ENCODE peak calls at places on chromosomes 16 and 17, in five cellular contexts. R is adrenal gland, N is ovary, E is heart left ventricle, D is tibial nerve. T is an unnamed sample. For H3K27me3, the result is how much of the 10 kb centered on the place peaks cover.

GRCh38 chr16:4624827-4625616 is 396 bp downstream of the MGRN1 start:
- DNase-seq in D (no peak), R (peak), E (peak), N (peak), T (peak)

GRCh38 chr16:26252598-26252997 is 560.8 kb downstream of the HS3ST4 start:
- DNase-seq in D (no peak), R (no peak), N (no peak), E (no peak), T (no peak)

GRCh38 chr16:27470567-27471431 is 68.8 kb downstream of the IL21R start:
- DNase-seq in N (no peak), R (peak), E (no peak), D (no peak), T (no peak)

GRCh38 chr17:27460196-27460725 is 4.0 kb downstream of the KSR1 start:
- DNase-seq in N (no peak), R (no peak), D (no peak), E (no peak), T (no peak)

GRCh38 chr17:82055023-82055964 is 3.6 kb downstream of the GPS1 start:
- DNase-seq in R (no peak), E (no peak), N (no peak), D (no peak), T (no peak)

GRCh38 chr17:45129426-45129939 is 2.8 kb downstream of the PLCD3 start:
- DNase-seq in R (peak), N (peak), E (peak), D (no peak), T (peak)

GRCh38 chr17:48852251-48852650 is 21.4 kb downstream of the CALCOCO2 start:
- DNase-seq in E (no peak), N (no peak), D (no peak), R (no peak), T (no peak)

GRCh38 chr16:56643833-56644232 is 5.4 kb downstream of the MT1A start:
- DNase-seq in D (no peak), E (no peak), N (no peak), R (no peak), T (no peak)

GRCh38 chr16:75479421-75479990 is 15.0 kb upstream of the TMEM170A start:
- DNase-seq in E (no peak), D (no peak), R (no peak), N (no peak), T (no peak)

DNA sequence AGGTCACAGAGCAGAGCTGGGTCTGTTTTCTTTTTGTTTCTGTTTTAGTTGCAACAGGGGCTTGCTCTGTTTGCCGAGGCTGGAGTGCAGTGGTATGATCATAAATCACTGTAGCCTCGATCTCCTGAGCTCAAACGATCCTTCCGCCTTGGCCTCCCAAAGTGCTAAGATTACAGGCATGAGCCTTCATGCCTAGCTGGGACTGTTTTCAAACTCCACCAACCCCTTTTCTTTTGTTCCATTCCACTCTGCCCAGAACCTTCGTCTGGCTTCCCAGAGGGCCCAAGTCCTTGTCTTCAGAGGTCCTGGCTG is 22.3 kb downstream of the RAI1 start:
- DNase-seq in R (no peak), E (no peak), D (no peak), N (no peak), T (no peak)
- H3K27me3 ChIP-seq in R (under half), E (under half), D (under half), N (under half), T (under half)

GRCh38 chr17:50199651-50200446 is 1.6 kb downstream of the COL1A1 start:
- DNase-seq in R (peak), E (peak), N (peak), D (peak), T (peak)
- TF ChIP-seq POLR2A in R (no peak), E (no peak), N (no peak), D (peak), T (no peak)

GRCh38 chr17:6573982-6574688 is 17.8 kb upstream of the PITPNM3 start:
- DNase-seq in N (no peak), R (no peak), E (no peak), D (no peak), T (no peak)

GRCh38 chr17:6576038-6576437 is 19.7 kb upstream of the PITPNM3 start:
- DNase-seq in E (no peak), D (no peak), N (no peak), R (no peak), T (no peak)

GRCh38 chr17:6572997-6573396 is 16.6 kb upstream of the PITPNM3 start:
- DNase-seq in D (no peak), N (no peak), R (no peak), E (no peak), T (no peak)

GRCh38 chr17:6575596-6575988 is 19.2 kb upstream of the PITPNM3 start:
- DNase-seq in D (no peak), R (no peak), E (no peak), N (no peak), T (no peak)

GRCh38 chr17:6574689-6575595 is 18.6 kb upstream of the PITPNM3 start:
- DNase-seq in N (peak), R (peak), E (peak), D (no peak), T (no peak)
- H3K27me3 ChIP-seq in N (under half), R (under half), E (under half), D (under half), T (under half)

DNA sequence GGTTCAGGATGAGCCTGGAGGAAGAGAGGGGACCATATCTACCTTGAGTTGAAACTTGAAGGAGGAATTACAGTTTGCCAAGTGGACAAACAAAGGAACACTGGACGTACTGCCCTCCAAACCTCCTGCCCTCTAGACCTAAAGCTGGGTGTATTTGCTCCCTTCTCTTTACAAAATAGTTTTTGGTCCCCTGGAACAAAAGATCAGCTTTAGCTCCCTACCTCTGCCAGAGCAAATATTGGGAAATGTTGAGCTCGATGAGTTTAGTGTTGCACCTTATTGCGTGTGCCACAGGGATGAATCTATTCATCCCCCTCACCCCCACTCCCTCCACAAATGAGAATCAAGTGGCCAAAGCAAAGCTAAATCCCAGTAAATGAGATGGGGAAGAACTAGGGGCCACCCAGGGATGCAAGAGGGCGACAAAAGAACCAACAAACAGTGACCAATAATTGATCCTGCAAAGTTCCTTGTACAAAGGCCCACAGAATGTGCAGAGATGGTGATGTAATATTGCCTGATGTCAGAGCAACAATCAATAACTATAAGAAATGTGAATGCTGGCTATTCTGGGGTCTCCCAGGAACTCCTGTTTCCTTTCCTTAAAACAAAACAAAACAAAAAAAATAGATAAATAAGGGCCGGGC is 17.2 kb upstream of the TAT start:
- DNase-seq in D (no peak), R (no peak), E (no peak), N (no peak), T (no peak)
- TF ChIP-seq POLR2A in D (no peak), R (no peak), E (no peak), N (no peak), T (no peak)

DNA sequence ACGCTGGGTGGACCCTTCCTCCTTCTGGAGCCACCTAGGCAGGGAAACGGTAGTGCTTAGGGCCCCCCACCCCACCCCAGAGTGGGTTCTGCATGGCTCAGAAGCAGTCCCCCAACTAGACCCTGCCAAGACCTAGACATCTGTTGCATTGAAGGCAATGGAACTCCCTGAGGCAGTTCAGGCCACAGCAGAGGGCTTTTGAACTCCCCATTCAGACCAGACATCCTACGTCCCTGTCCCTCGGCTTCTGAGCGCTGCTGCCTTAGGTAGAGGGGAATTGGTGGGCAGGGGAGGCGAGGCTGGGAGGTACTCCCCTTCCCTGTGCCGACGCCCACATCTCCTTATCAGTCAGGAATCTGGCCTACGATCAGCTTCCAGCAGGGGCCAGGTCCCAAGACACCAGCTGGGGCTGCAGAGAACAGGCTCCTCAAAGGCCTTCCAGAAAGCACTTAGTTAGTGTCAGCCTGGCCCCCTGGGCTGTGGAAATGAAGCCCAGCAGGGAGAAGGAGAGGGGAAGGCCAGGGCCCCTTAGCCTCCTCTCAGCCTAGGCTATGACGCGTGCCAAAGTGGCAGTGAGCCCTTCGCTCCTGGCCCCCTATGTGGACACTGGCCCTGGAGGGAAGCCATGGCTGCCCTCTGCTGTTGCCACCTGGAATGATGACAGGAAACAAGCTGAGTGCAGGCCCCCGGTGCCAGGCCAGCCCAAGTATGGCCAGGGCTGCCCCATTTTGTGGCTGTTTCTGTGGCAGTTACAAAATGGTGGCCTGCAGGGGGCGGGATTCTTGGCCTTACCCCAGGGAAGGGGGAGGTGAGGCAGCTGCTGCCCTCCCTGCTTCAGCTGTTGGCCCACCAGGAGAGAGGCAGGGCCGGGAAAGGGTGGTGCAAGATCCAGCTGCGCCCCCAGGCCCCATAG is 11.1 kb downstream of the TBX4 start:
- DNase-seq in D (no peak), E (no peak), N (no peak), R (no peak), T (no peak)
- H3K27me3 ChIP-seq in D (half or more), E (under half), N (under half), R (under half), T (under half)

DNA sequence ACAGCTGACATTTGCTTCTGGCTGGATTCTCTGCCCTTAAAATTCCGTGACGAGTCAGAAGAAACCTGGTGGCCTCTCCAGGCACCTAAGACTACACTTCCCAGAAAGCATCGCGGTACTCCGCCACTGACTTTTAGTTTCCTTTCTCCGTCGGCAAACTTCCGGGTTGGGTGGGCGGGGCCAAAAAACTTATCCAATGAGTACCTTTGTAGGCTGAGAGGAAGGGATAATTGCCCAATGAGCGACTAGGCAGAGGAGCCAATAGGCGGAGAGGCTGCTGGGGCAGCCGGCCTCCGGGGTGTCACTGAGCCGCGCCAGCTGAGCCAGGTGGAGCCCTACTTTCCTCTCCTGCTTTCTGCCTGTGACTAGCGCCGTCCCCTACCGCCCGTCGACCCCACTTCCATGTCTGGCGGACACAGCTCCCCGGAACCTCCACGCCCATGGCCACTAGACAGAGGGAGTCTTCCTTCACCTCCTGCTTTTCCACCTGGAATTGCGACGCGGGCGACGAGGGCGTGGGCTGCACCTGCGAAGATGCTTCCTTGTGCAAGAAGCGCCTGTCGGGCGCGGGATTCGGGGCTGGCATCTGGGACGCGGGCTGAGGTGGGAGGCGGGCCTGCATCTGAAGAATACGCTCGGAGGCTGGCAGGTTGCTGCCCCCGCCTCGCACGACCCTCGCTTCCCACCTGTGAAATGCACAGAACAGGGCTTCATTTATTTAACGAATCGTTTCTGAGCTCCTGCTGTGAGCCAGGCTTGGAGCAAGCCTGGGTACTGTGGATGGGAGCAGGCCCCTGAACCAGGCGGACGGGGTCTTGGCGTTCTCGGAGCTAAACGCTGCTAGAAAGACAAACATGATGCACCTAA is 16.5 kb upstream of the ARHGAP17 start:
- DNase-seq in E (peak), D (peak), N (peak), R (peak), T (peak)
- TF ChIP-seq POLR2A in E (no peak), D (peak), N (peak), R (peak), T (peak)

GRCh38 chr17:74358696-74359095 is 3.0 kb downstream of the BTBD17 start:
- DNase-seq in N (no peak), D (no peak), R (no peak), E (no peak), T (no peak)

GRCh38 chr17:74359916-74360315 is 1.8 kb downstream of the BTBD17 start:
- DNase-seq in N (no peak), D (no peak), R (no peak), E (no peak), T (no peak)

GRCh38 chr17:74356640-74357465 is 4.8 kb downstream of the BTBD17 start:
- DNase-seq in R (no peak), D (no peak), N (no peak), E (no peak), T (no peak)

GRCh38 chr17:74355065-74355464 is 6.6 kb downstream of the BTBD17 start:
- DNase-seq in E (no peak), R (no peak), D (no peak), N (no peak), T (no peak)

DNA sequence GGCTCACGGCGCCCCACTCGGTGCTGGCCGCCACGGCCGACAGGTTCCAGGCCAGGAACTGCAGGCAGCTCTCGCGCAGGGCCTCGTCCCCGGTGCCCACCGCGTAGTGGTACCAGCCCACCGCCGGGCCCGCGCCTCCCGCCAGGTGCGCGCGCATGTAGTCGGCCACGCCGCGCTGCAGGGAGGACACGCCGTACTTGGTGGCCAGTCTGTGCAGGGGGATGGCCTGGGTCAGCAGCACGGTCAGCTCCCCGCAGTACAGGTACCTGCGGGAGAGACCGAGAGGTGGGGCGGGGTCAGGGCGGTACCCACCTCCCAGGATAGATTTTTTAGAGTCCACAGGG is 4.2 kb downstream of the BTBD17 start:
- DNase-seq in D (no peak), E (no peak), R (no peak), N (no peak), T (no peak)
- H3K27me3 ChIP-seq in D (half or more), E (half or more), R (half or more), N (under half), T (half or more)

GRCh38 chr16:20803192-20803560 is 3.1 kb downstream of the ERI2 start:
- DNase-seq in N (no peak), D (no peak), R (no peak), E (no peak), T (no peak)

GRCh38 chr16:20801278-20801677 is 5.0 kb downstream of the ERI2 start:
- DNase-seq in R (no peak), D (no peak), N (no peak), E (no peak), T (no peak)

GRCh38 chr16:20807822-20808207 is 1.5 kb downstream of the REXO5 start:
- DNase-seq in R (no peak), E (no peak), D (no peak), N (peak), T (no peak)

GRCh38 chr16:20803561-20804214 is 2.6 kb downstream of the ERI2 start:
- DNase-seq in N (no peak), R (no peak), D (no peak), E (no peak), T (no peak)

DNA sequence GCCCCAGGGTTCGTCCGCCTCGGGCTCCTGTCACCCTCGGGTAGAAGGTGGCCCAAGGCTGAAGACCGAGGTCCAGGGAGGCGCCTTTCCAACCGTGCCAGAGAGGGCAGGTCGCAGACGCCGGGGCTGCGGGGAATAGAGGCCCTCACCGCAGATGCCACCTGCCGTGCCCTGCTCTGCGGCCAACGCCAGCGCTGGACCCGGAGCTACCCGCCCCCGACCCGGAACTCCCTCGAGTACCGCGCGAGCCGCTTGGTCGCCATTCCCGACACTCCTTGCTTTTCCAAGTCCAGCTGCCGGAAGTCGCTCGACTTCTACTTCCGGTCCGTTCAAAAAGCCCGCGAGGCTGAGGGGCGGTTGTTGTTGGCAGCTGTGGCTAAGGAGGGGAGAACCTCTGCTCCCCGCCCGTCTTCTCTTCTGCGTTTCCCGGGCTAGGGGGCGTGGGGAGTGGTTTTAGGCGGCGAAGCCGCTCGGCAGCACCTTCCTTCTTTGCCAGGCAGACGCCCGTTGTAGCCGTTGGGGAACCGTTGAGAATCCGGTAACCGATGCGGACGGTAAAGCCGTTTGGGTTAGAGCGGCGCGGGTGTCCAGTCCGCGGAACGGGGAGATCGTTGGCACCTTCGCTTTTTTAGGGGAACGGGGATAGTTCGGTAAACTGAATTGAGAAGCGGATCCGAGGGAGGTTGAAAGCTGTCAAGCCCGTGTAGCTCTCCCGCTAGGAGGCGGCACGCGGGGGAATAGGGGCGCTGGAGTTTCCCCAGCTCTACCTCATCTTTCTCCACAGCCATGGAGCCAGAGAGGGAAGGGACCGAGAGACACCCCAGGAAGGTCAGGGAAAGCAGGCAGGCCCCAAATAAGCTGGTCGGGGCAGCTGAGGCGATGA is at the start of the genes ERI2 and REXO5:
- DNase-seq in R (peak), D (peak), N (peak), E (peak), T (peak)
- TF ChIP-seq POLR2A in R (peak), D (peak), N (no peak), E (no peak), T (peak)

GRCh38 chr16:87033541-87034300 is 283.5 kb downstream of the C16orf95 start:
- DNase-seq in E (peak), D (no peak), N (no peak), R (no peak), T (no peak)
- H3K27me3 ChIP-seq in E (under half), D (under half), N (under half), R (under half), T (under half)

GRCh38 chr17:47224971-47225370 is 15.8 kb downstream of the MYL4 start:
- DNase-seq in R (no peak), N (no peak), D (no peak), E (no peak), T (no peak)

GRCh38 chr17:47222032-47222431 is 12.9 kb downstream of the MYL4 start:
- DNase-seq in N (no peak), D (no peak), E (no peak), R (no peak), T (no peak)

GRCh38 chr17:47221154-47221553 is 12.0 kb downstream of the MYL4 start:
- DNase-seq in N (no peak), R (no peak), D (no peak), E (no peak), T (no peak)

GRCh38 chr17:47223460-47223859 is 14.3 kb downstream of the MYL4 start:
- DNase-seq in D (no peak), N (no peak), E (no peak), R (no peak), T (no peak)

DNA sequence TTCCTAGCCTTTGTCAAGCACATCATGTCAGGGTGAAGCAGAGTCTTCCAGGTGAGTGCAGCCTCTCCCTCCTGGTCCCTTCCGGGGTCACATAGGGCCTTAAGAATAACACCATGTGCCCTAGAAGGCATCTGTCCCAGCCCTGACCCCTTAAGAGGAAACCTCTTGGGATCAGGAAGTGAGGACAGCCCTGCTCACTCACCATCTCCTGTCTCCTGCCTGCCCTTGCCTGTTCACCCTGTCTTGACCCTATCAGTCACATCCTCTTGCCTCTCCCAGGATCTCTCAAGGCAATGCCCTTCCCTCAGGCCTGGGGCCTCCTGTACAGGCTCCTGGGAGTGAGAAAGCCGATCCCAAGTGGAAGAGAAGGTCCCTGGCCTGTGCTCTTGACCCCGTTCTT is 13.9 kb downstream of the MYL4 start:
- DNase-seq in D (no peak), R (no peak), E (no peak), N (no peak), T (no peak)
- TF ChIP-seq POLR2A in D (no peak), R (no peak), E (no peak), N (no peak), T (no peak)

T was measured in gastrocnemius medialis.